ENCODE peak calls at places on chromosomes 5 and 9, in seven cellular contexts. K, T, J, Z, P, R and B are unnamed samples.

GRCh38 chr9:72858089-72858912 is 94.6 kb downstream of the ALDH1A1 start:
- DNase-seq in T (peak), K (no peak), J (no peak), P (no peak), Z (no peak), R (no peak), B (no peak)

GRCh38 chr9:130128251-130128650 is 44.0 kb upstream of the NCS1 start:
- DNase-seq in K (no peak), T (no peak), R (peak), Z (no peak), J (no peak), P (no peak), B (no peak)

GRCh38 chr9:94805585-94805984 is 79.1 kb downstream of the AOPEP start:
- DNase-seq in P (peak), T (no peak), R (no peak), K (peak), Z (no peak), J (no peak), B (peak)

GRCh38 chr5:154418344-154418820 is 27.4 kb upstream of the SAP30L start:
- DNase-seq in P (no peak), J (no peak), Z (no peak), T (no peak), R (no peak), K (no peak), B (no peak)

GRCh38 chr5:55276771-55277170 is 30.7 kb downstream of the DHX29 start:
- DNase-seq in K (peak), J (no peak), T (no peak), Z (no peak), R (no peak), P (no peak), B (peak)

GRCh38 chr5:160651682-160652645 is 200.0 kb downstream of the ATP10B start:
- DNase-seq in J (no peak), Z (no peak), R (no peak), P (no peak), T (no peak), K (no peak), B (no peak)

GRCh38 chr5:74030371-74030770 is 404.4 kb downstream of the ARHGEF28 start:
- DNase-seq in J (no peak), R (no peak), T (no peak), P (no peak), K (no peak), Z (no peak), B (no peak)

GRCh38 chr5:6484899-6485298 is 36.2 kb downstream of the UBE2QL1 start:
- DNase-seq in R (no peak), P (no peak), K (no peak), T (no peak), Z (no peak), J (no peak), B (no peak)

GRCh38 chr5:62066878-62067277 is 239.1 kb upstream of the KIF2A start:
- DNase-seq in P (no peak), J (no peak), Z (no peak), T (no peak), R (no peak), K (no peak), B (no peak)

GRCh38 chr9:120893585-120893857 is 16.5 kb upstream of the PHF19 start:
- DNase-seq in R (no peak), T (no peak), P (no peak), K (no peak), Z (no peak), J (no peak), B (no peak)

GRCh38 chr9:99561435-99562262 is 260.0 kb upstream of the NR4A3 start:
- DNase-seq in J (no peak), Z (no peak), P (no peak), R (no peak), K (no peak), T (no peak), B (no peak)

GRCh38 chr9:71663216-71663615 is 105.1 kb downstream of the CEMIP2 start:
- DNase-seq in R (no peak), P (no peak), T (no peak), Z (peak), K (no peak), J (no peak), B (no peak)

GRCh38 chr5:54257366-54258118 is 52.8 kb downstream of the ARL15 start:
- DNase-seq in J (no peak), K (peak), R (no peak), Z (no peak), P (no peak), T (no peak), B (no peak)

GRCh38 chr5:67192719-67193464 is 3.7 kb downstream of the CD180 start:
- DNase-seq in Z (peak), K (no peak), T (no peak), R (no peak), P (no peak), J (no peak), B (no peak)

GRCh38 chr5:67195406-67196275 is 958 bp downstream of the CD180 start:
- DNase-seq in K (no peak), T (no peak), R (no peak), Z (no peak), P (no peak), J (no peak), B (no peak)

GRCh38 chr5:67194169-67194568 is 2.4 kb downstream of the CD180 start:
- DNase-seq in T (no peak), K (no peak), J (no peak), R (no peak), Z (no peak), P (no peak), B (no peak)

GRCh38 chr5:67190856-67191255 is 5.7 kb downstream of the CD180 start:
- DNase-seq in J (no peak), T (no peak), K (no peak), P (no peak), Z (no peak), R (no peak), B (no peak)

GRCh38 chr5:67193479-67193878 is 3.1 kb downstream of the CD180 start:
- DNase-seq in P (no peak), J (no peak), K (no peak), Z (peak), T (no peak), R (no peak), B (no peak)
- TF ChIP-seq CTCF in P (no peak), J (no peak), K (no peak), Z (no peak), T (no peak), R (no peak), B (no peak)

GRCh38 chr9:35566417-35566816 is 38.6 kb upstream of the TESK1 start:
- DNase-seq in P (no peak), J (no peak), Z (no peak), K (no peak), R (no peak), T (peak), B (no peak)
- TF ChIP-seq CTCF in P (no peak), J (no peak), Z (no peak), K (no peak), R (no peak), T (peak), B (no peak)

DNA sequence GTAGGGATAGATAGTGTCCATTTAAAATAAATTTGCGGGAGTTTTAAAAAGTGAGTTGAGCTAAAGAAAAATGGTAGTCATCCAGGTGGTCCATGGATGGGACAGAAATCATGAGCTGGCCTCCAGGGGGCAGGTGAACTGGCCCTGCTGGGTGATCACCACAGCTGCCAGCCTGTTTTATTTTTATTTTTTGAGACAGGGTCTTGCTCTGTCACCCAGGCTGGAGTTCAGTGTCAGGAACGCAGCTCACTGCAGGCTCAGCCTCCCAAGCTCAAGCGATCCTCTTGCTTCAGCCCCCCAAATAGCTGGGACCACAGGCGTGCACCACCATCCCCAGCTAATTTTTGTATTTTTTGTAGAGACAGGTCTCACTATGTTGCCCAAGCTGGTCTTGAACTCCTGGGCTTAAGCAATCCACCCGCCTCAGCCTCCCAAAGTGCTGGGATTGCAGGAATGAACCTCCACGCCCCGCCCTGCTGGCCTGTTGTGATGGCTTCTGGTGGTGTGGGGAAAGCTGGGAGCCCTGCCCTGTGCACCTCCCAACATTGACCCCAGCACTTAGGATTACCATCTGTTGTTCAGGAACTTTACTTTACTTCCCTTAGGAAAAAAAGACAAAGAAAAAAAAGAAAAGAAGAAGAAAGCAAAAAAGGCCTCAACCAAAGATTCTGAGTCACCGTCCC is 14.8 kb downstream of the CD74 start:
- DNase-seq in R (no peak), Z (no peak), P (no peak), J (no peak), K (no peak), T (no peak), B (no peak)
- TF ChIP-seq CTCF in R (no peak), Z (no peak), P (no peak), J (no peak), K (peak), T (peak), B (no peak)

DNA sequence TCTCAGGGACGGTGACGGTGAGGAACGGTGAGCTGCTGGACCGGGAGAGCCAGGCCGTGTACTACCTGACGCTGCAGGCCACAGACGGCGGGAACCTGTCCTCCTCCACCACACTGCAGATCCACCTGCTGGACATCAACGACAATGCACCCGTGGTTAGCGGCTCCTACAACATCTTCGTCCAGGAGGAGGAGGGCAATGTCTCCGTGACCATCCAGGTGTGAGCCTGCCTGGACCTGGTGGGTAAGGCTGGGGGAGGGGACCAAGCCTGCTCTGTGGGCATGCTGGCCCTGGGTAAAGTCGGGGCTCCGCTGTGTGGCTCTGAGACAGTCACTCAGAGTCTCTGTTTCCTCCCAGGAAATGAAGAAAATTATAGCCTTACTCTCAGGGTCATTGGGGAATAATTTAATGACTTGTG is 29.3 kb downstream of the CDHR2 start:
- DNase-seq in Z (no peak), P (peak), R (peak), K (peak), T (no peak), J (peak), B (no peak)
- TF ChIP-seq CTCF in Z (peak), P (peak), R (peak), K (peak), T (peak), J (peak), B (peak)

DNA sequence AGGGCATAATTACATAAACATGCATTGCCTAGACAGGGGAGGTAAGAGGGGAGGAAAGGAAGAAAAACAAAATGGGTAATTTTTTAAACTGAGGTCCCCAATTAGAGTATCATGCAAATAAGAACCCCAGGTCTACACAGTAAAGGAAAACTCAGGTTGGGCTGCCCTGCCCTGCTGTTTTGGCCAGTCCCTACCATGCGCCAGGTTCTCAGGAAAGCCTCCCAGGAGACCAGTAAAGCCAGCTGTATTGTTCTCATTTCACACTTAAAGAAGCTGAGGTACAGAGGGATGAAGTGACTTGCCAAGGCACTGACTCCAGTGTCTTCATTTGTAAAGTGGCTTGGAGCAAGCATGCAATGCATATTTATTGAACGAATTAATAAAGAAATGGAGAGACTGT is 55.7 kb upstream of the HRH2 start:
- DNase-seq in J (no peak), Z (no peak), K (no peak), R (no peak), P (no peak), T (no peak), B (no peak)
- TF ChIP-seq CTCF in J (no peak), Z (no peak), K (no peak), R (no peak), P (no peak), T (no peak), B (no peak)

GRCh38 chr5:88659529-88660325 is 223.3 kb downstream of the MEF2C start:
- DNase-seq in R (no peak), T (no peak), J (no peak), Z (no peak), P (no peak), K (no peak), B (no peak)

GRCh38 chr5:88660326-88660946 is 222.5 kb downstream of the MEF2C start:
- DNase-seq in R (no peak), P (no peak), Z (no peak), K (peak), J (no peak), T (no peak), B (no peak)

GRCh38 chr5:88662801-88663360 is 220.1 kb downstream of the MEF2C start:
- DNase-seq in T (no peak), P (no peak), K (no peak), J (no peak), Z (no peak), R (no peak), B (no peak)

GRCh38 chr5:88661870-88662207 is 221.1 kb downstream of the MEF2C start:
- DNase-seq in T (no peak), Z (no peak), P (no peak), K (no peak), R (no peak), J (no peak), B (no peak)

GRCh38 chr5:88660947-88661869 is 221.8 kb downstream of the MEF2C start:
- DNase-seq in P (no peak), R (no peak), Z (peak), K (peak), T (peak), J (peak), B (no peak)
- TF ChIP-seq CTCF in P (no peak), R (no peak), Z (no peak), K (no peak), T (no peak), J (no peak), B (no peak)

DNA sequence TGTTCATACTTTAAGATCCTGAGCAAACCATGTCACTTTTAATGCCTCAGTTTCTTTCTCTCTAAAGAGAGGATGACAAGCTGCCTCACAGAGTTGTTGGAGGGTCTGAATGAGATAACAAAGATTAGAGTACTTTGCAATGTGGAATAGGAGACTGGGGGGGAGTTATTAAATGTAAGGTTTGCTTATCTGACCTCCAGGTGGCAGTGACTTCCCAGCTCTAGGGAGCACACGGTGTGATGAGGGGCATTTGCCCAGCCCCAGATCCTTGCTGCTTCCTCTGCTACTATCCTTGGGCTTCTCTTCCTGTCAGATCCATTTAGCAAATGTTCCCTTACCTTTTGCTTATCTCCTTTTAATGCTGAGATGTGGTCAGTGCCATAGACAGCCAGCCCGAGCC is 30.7 kb downstream of the ENHO start:
- DNase-seq in J (no peak), Z (no peak), T (no peak), P (no peak), K (no peak), R (no peak), B (no peak)
- TF ChIP-seq CTCF in J (no peak), Z (no peak), T (no peak), P (no peak), K (no peak), R (no peak), B (no peak)

GRCh38 chr5:174935854-174936474 is 211.6 kb downstream of the MSX2 start:
- DNase-seq in K (peak), J (peak), P (peak), R (peak), Z (peak), T (peak), B (no peak)
- TF ChIP-seq CTCF in K (peak), J (peak), P (peak), R (peak), Z (peak), T (peak), B (peak)

GRCh38 chr5:140169410-140169809 is 5.6 kb upstream of the CYSTM1 start:
- DNase-seq in R (no peak), P (no peak), T (no peak), J (no peak), K (peak), Z (no peak), B (no peak)
- TF ChIP-seq CTCF in R (no peak), P (no peak), T (peak), J (no peak), K (peak), Z (no peak), B (peak)